ENCODE peak calls at places on chromosome 13, in four cellular contexts. W is fibroblast of lung, J is SK-N-MC, L is endothelial cell of umbilical vein. B is an unnamed sample.

GRCh38 chr13:23506071-23506820 is 64.0 kb upstream of the TNFRSF19 start:
- DNase-seq in W (peak), J (no peak), L (no peak), B (no peak)

GRCh38 chr13:94352057-94352456 is 127.4 kb downstream of the DCT start:
- DNase-seq in W (peak), J (no peak), L (no peak), B (no peak)

GRCh38 chr13:56861472-56861871 is 279.2 kb upstream of the PRR20A start:
- DNase-seq in W (peak), J (no peak), L (peak), B (no peak)

GRCh38 chr13:113724780-113725315 is 34.2 kb upstream of the TMEM255B start:
- DNase-seq in W (peak), J (no peak), L (peak), B (peak)

GRCh38 chr13:57740719-57741118 is 109.2 kb downstream of the PCDH17 start:
- DNase-seq in W (peak), J (no peak), L (no peak), B (no peak)

GRCh38 chr13:33634526-33635111 is 183.3 kb upstream of the RFC3 start:
- DNase-seq in W (peak), J (no peak), L (no peak), B (no peak)

GRCh38 chr13:102726430-102726829 is 31.6 kb upstream of the METTL21C start:
- DNase-seq in W (no peak), J (no peak), L (no peak), B (peak)

GRCh38 chr13:113184568-113185440 is 23.7 kb downstream of the PCID2 start:
- DNase-seq in W (no peak), J (no peak), L (no peak), B (no peak)

GRCh38 chr13:80093888-80094287 is 247.0 kb downstream of the SPRY2 start:
- DNase-seq in W (no peak), J (no peak), L (no peak), B (no peak)

GRCh38 chr13:110108348-110109139 is 198.4 kb downstream of the COL4A1 start:
- DNase-seq in W (peak), J (peak), L (peak), B (peak)

GRCh38 chr13:106163426-106163825 is 372.0 kb downstream of the EFNB2 start:
- DNase-seq in W (no peak), J (no peak), L (peak), B (no peak)

GRCh38 chr13:55583953-55584593 is 1556.6 kb upstream of the PRR20A start:
- DNase-seq in W (no peak), J (no peak), L (no peak), B (no peak)

GRCh38 chr13:23610187-23610576 is 40.0 kb downstream of the TNFRSF19 start:
- DNase-seq in W (peak), J (no peak), L (no peak), B (peak)

GRCh38 chr13:108525867-108526266 is 103.5 kb upstream of the MYO16 start:
- DNase-seq in W (no peak), J (no peak), L (no peak), B (no peak)

GRCh38 chr13:40394304-40394983 is 272.0 kb downstream of the FOXO1 start:
- DNase-seq in W (peak), J (no peak), L (peak), B (no peak)

GRCh38 chr13:99275093-99275469 is 16.9 kb upstream of the GPR18 start:
- DNase-seq in W (peak), J (no peak), L (no peak), B (peak)

GRCh38 chr13:75326173-75327131 is 155.5 kb downstream of the TBC1D4 start:
- DNase-seq in W (peak), J (peak), L (peak), B (no peak)

GRCh38 chr13:26325876-26326275 is 71.9 kb downstream of the CDK8 start:
- DNase-seq in W (peak), J (no peak), L (no peak), B (no peak)

GRCh38 chr13:110283661-110284516 is 23.1 kb downstream of the COL4A1 start:
- DNase-seq in W (peak), J (no peak), L (no peak), B (no peak)

GRCh38 chr13:77056382-77056781 is 29.4 kb upstream of the FBXL3 start:
- DNase-seq in W (no peak), J (no peak), L (no peak), B (no peak)

GRCh38 chr13:42112864-42113263 is 64.4 kb downstream of the DGKH start:
- DNase-seq in W (no peak), J (no peak), L (no peak), B (no peak)

GRCh38 chr13:97125810-97126738 is 96.1 kb upstream of the MBNL2 start:
- DNase-seq in W (peak), J (no peak), L (no peak), B (no peak)

GRCh38 chr13:42746846-42747245 is 34.5 kb upstream of the FAM216B start:
- DNase-seq in W (peak), J (no peak), L (no peak), B (no peak)

GRCh38 chr13:43316997-43317396 is 293.6 kb downstream of the DNAJC15 start:
- DNase-seq in W (peak), J (no peak), L (peak), B (no peak)

GRCh38 chr13:45353895-45354294 is 12.9 kb upstream of the TPT1 start:
- DNase-seq in W (no peak), J (no peak), L (no peak), B (no peak)

GRCh38 chr13:99432637-99433542 is 68.4 kb upstream of the TM9SF2 start:
- DNase-seq in W (peak), J (no peak), L (peak), B (peak)

GRCh38 chr13:85974604-85975366 is 175.6 kb upstream of the SLITRK6 start:
- DNase-seq in W (peak), J (no peak), L (no peak), B (no peak)

GRCh38 chr13:66805657-66806056 is 424.5 kb downstream of the PCDH9 start:
- DNase-seq in W (peak), J (no peak), L (peak), B (no peak)

GRCh38 chr13:96817336-96817941 is 176.8 kb downstream of the OXGR1 start:
- DNase-seq in W (peak), J (no peak), L (peak), B (peak)

GRCh38 chr13:30038884-30039283 is 188.5 kb upstream of the UBL3 start:
- DNase-seq in W (peak), J (peak), L (no peak), B (no peak)

GRCh38 chr13:37651371-37651770 is 52.8 kb upstream of the POSTN start:
- DNase-seq in W (no peak), J (no peak), L (no peak), B (no peak)

GRCh38 chr13:19958119-19959111 is at the start of gene ZMYM2:
- DNase-seq in W (peak), J (no peak), L (peak), B (peak)

GRCh38 chr13:21478881-21479808 is 20.0 kb upstream of the ZDHHC20 start:
- DNase-seq in W (peak), J (peak), L (peak), B (peak)

GRCh38 chr13:36244073-36244472 is 29.7 kb upstream of the SOHLH2 start:
- DNase-seq in W (no peak), J (no peak), L (no peak), B (no peak)

GRCh38 chr13:43573361-43573740 is 213.4 kb downstream of the ENOX1 start:
- DNase-seq in W (peak), J (no peak), L (peak), B (no peak)

GRCh38 chr13:41506312-41506711 is 49.0 kb downstream of the RGCC start:
- DNase-seq in W (no peak), J (no peak), L (no peak), B (no peak)

GRCh38 chr13:74990992-74991391 is 491.0 kb downstream of the TBC1D4 start:
- DNase-seq in W (no peak), J (no peak), L (no peak), B (no peak)

GRCh38 chr13:51684076-51684475 is 99.8 kb downstream of the WDFY2 start:
- DNase-seq in W (peak), J (no peak), L (no peak), B (no peak)

GRCh38 chr13:112058941-112059340 is 8.0 kb upstream of the SOX1 start:
- DNase-seq in W (no peak), J (no peak), L (no peak), B (no peak)
- TF ChIP-seq EZH2 in W (no peak), J (no peak), L (no peak), B (no peak)

GRCh38 chr13:68185767-68186166 is 955.6 kb upstream of the PCDH9 start:
- DNase-seq in W (no peak), J (no peak), L (peak), B (peak)
- H3K9ac ChIP-seq in W (no peak), J (peak), L (no peak), B (peak)

DNA sequence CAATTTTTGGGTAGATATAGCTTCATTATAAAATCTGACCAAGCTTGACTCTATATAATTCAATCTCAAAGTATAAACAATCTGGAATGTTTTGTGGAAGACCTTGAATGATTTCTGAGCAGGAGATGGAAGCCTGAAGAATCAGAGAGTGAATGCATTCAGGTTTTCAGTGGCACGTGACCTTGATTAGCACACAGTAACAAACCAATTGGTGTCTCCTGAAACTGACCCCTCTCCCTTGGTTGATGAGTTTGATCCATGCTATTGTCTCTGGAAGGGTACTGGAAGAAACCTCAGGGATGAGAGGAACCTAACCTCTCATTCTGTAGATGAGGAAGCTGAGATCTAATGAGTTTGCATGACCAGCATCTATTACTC is 39.6 kb downstream of the PCDH8 start:
- DNase-seq in W (no peak), J (no peak), L (no peak), B (no peak)
- H3K4me3 ChIP-seq in W (no peak), J (no peak), L (no peak), B (no peak)

DNA sequence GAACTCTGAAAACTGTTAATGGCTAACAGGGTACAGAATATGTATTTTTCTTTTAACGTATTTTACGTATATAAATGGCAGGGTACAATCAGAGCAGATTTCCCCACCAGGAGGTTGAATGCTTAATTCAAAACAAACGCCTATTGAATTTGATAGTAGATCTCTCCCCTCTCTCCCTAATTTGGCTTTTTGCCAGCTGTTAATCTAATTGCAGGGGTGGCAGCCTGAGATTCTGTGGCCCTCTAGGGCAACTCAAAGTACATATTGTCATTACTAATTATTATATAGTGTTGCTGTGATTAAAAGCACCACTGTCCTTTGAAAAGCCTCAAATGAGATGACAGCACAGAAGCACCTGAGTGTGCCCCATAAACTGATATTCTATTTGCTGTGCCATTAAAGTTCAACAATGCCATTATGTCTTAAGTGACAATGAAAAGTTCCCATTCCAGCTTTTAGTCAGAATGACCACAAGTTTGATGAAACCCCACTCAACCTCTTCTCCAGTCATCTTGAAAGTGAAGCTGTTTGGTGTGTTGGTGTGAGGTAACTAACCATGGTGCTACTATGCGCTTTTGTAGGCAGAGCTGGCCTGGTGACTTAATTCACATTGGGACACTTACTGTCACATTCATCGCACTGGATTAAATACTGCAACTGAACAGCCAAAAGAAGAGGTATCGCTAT is 351.4 kb downstream of the KCNRG start:
- DNase-seq in W (no peak), J (no peak), L (peak), B (no peak)
- TF ChIP-seq EZH2 in W (no peak), J (no peak), L (no peak), B (no peak)